ENCODE peak calls at places on chromosomes 3 and 15, in eight cellular contexts. I, C, K, X, Q, B, W and N are unnamed samples.

GRCh38 chr3:9548991-9549390 is 4.6 kb downstream of the LHFPL4 start:
- DNase-seq in W (no peak), K (no peak), X (no peak), I (no peak), Q (no peak), C (no peak), B (no peak), N (no peak)

GRCh38 chr3:142046320-142047020 is 102.9 kb downstream of the TFDP2 start:
- DNase-seq in K (no peak), B (no peak), W (no peak), Q (no peak), C (no peak), I (no peak), X (no peak), N (no peak)

GRCh38 chr15:58471341-58471740 is 39.5 kb downstream of the LIPC start:
- DNase-seq in B (no peak), C (no peak), I (no peak), K (no peak), X (no peak), Q (no peak), W (no peak), N (no peak)

GRCh38 chr3:84977021-84977420 is 18.2 kb downstream of the CADM2 start:
- DNase-seq in I (no peak), W (no peak), K (no peak), C (no peak), B (no peak), Q (no peak), X (no peak), N (no peak)

GRCh38 chr15:56492786-56493555 is 28.0 kb upstream of the MNS1 start:
- DNase-seq in I (no peak), Q (no peak), W (no peak), K (no peak), C (no peak), B (no peak), X (no peak), N (no peak)

GRCh38 chr3:42979044-42979962 is at the start of gene GASK1A:
- DNase-seq in Q (peak), X (no peak), W (peak), C (no peak), K (no peak), B (no peak), I (peak), N (peak)

GRCh38 chr3:54791552-54792156 is 136.2 kb downstream of the LRTM1 start:
- DNase-seq in Q (no peak), B (no peak), X (no peak), C (no peak), K (no peak), W (no peak), I (no peak), N (no peak)

GRCh38 chr3:159266779-159267178 is 464.9 kb downstream of the MFSD1 start:
- DNase-seq in W (no peak), B (no peak), K (peak), X (peak), Q (no peak), C (peak), I (no peak), N (no peak)

GRCh38 chr15:90200534-90201139 is 493 bp upstream of the SEMA4B start:
- DNase-seq in C (no peak), I (no peak), K (no peak), Q (no peak), X (no peak), B (no peak), W (no peak), N (no peak)

GRCh38 chr15:43274136-43274535 is 7.4 kb upstream of the TGM5 start:
- DNase-seq in B (no peak), K (no peak), I (peak), X (no peak), W (peak), C (no peak), Q (no peak), N (no peak)

GRCh38 chr3:133487920-133488540 is 85.5 kb upstream of the CDV3 start:
- DNase-seq in Q (no peak), X (peak), I (no peak), B (no peak), K (peak), W (no peak), C (no peak), N (no peak)

GRCh38 chr15:89910891-89911626 is 1.7 kb downstream of the ARPIN start:
- DNase-seq in C (no peak), B (no peak), I (no peak), X (no peak), W (no peak), K (no peak), Q (no peak), N (no peak)

GRCh38 chr3:44761347-44762169 is at the start of the genes KIAA1143 and KIF15:
- DNase-seq in I (peak), Q (peak), W (peak), C (peak), X (peak), B (peak), K (peak), N (peak)
- TF ChIP-seq POLR2A in I (peak), Q (peak), W (peak), C (peak), X (peak), B (peak), K (peak), N (peak)

DNA sequence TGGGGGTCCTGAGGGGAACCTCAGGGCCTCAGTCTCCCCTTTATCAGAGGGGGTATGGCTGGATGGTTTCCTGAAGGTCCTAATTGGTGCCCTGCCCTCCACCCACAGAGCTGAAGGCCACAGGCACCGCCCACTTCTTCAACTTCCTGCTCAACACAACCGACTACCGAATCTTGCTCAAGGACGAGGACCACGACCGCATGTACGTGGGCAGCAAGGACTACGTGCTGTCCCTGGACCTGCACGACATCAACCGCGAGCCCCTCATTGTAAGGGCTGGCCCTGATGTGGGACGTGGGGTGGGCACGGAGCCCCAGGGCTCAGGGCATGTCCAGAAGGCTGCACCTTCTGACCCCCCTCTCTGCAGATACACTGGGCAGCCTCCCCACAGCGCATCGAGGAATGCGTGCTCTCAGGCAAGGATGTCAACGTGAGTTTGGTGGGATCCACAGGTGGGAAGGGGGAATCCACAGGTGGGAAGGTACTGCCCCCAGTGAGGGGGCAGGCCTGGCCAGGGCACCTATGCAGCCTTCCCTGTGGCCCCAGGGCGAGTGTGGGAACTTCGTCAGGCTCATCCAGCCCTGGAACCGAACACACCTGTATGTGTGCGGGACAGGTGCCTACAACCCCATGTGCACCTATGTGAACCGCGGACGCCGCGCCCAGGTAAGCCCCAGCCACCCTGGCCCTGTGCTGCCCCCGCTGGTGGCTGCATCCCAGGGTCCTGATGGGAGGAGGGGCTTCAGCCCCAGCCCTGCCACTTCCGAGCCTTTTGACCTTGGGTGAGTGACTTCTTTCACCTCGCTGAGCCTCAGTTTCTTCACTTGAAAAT is 17.5 kb upstream of the GNAT1 start:
- DNase-seq in Q (no peak), W (no peak), I (no peak), C (no peak), K (no peak), B (no peak), X (no peak), N (no peak)
- TF ChIP-seq POLR2A in Q (no peak), W (no peak), I (no peak), C (no peak), K (no peak), B (no peak), X (no peak), N (no peak)

DNA sequence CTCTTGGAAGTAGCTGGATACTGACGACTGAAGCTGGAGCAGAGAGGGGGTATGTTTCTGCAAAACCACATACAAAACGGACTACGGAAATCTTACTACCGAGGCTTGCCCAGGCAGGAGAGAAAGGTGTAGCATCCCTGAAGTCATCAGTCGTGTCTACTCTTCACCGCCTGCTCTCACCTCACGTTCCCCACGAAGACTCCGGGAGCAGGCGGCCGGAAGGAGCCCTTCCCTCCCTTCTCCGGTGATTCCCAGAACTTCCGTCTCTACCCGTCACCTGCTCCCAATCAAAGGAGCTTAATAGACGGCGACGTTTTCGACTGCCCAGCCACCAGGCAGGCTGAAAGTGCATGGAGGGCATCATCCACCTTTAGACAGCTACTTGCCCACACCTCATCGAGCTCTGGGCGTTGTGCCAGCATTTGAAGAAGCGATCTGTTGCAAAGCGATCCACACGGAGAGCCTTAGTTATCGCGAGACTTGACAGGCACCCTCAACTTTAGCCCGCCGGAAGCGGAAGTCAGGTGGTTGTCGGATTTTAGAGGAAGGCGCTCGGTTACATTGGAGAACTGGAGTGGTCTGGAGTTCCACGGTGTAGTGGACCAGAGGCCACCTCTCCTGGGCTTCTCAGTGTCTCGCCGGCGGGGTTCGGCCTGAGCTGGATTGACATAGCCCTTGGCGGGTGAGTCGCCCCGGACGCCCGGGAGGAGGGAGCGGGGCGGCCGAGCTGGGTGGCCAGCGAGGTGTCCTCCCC is at the start of gene RAMAC:
- DNase-seq in B (peak), I (peak), K (peak), C (peak), W (peak), X (peak), Q (peak), N (peak)
- TF ChIP-seq POLR2A in B (peak), I (no peak), K (peak), C (peak), W (peak), X (peak), Q (peak), N (peak)

DNA sequence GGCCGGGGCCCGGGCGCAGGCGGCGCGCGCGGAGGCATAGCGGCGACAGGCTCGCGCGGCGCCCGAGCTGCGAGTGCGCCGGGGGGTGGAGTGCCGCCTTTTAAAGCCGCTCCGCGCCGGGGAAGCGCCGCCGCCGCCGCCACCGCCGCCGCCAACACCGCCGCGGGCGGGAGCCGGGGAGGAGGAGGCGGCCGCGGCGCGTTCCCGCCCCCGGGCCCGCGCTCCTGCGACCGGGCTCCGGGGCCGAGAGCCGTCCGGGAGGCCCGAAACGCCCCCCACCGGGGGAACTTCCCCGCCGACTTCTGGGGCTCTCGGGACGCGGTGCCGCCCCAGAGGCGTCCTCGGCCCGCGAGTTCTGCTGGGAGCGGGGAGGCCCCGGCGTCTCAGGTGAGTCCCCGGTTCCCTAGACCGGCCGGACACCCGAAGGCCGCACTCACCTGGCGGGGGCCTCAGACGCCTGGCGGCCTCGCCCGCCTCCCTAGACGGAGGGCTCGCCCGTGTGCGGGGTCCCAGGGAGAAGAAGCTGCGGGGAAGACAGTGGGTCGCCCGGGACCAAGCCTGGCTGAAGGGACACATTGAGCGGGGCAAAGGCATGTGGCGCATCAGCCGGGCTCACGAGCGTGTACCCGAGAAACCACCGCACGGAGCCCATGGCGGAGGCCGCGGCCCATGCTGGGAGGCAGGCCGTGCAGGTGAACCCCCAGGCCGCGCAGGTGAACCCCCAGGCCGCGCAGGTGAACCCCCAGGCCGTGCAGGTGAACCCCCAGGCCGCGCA is at the start of gene PCSK6:
- DNase-seq in C (no peak), X (peak), Q (peak), W (peak), K (no peak), B (no peak), I (no peak), N (no peak)
- TF ChIP-seq POLR2A in C (no peak), X (peak), Q (no peak), W (peak), K (no peak), B (no peak), I (no peak), N (no peak)

DNA sequence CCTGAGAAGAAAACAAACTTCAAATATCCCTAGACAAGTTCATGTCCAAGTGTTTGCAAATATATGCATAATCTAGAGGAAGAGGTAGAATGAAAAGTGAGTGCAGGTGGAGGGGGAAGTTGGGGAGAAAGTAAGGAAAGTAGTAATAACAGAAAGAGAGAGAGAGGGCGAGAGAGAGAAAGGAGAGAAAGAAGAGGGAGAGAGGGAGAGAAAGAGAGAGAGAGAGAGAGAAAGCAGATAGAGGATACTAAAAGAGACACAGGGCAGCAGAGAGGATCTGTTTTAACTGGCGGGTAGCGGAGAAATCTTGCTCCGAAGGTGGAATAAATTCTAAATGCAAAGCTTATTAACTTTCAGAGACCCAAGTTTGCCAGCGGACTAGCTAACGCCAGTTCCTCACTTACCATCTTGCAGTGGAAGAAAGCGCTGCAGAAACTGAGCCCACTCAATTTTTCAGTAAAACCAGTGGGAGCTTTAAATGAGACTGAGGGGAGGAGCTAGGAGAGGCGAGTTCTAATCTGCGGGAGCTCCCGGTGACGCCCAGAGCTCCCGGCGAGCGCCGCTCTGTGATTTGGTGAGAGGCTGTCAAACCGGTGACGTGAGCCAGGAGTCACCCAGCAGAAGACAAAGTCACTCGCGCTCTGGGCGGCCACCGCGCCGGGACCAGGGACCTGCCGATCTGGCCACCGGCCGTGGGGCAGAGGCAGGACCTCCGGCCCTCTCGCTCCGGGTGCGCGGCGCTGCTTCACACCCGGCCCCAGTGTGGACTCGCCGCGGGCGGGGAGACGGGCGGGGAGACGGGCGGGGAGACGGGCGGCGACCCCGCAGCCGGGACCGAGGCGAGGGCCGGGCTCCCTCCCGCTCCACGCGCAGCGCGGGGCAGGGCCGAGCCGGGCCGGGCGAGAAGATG is at the start of gene GMNC:
- DNase-seq in Q (peak), K (peak), B (no peak), X (peak), C (no peak), W (peak), I (peak), N (peak)
- TF ChIP-seq POLR2A in Q (no peak), K (no peak), B (no peak), X (no peak), C (no peak), W (peak), I (peak), N (no peak)